ENCODE peak calls at places on chromosomes 5 and 9, in five cellular contexts. O, Q, N, I and X are unnamed samples.

GRCh38 chr9:133546287-133546680 is 11.8 kb downstream of the ADAMTSL2 start:
- DNase-seq in O (no peak), N (no peak), Q (no peak), I (no peak), X (no peak)

GRCh38 chr5:10836991-10837390 is 76.0 kb upstream of the DAP start:
- DNase-seq in N (peak), I (no peak), Q (no peak), O (no peak), X (no peak)

GRCh38 chr5:152439791-152440190 is 34.7 kb upstream of the NMUR2 start:
- DNase-seq in Q (no peak), N (no peak), I (no peak), O (no peak), X (no peak)

GRCh38 chr9:111945216-111945615 is 48.6 kb downstream of the UGCG start:
- DNase-seq in Q (peak), O (no peak), I (peak), N (peak), X (no peak)

GRCh38 chr5:83408719-83409118 is 62.8 kb upstream of the VCAN start:
- DNase-seq in I (no peak), N (no peak), Q (no peak), O (no peak), X (no peak)

GRCh38 chr5:154086641-154087040 is 47.9 kb downstream of the MFAP3 start:
- DNase-seq in N (no peak), O (peak), I (no peak), Q (no peak), X (no peak)

GRCh38 chr5:93899026-93899600 is 157.7 kb upstream of the POU5F2 start:
- DNase-seq in N (peak), O (no peak), I (peak), Q (no peak), X (no peak)

GRCh38 chr9:137254624-137255447 is at the start of gene NELFB:
- DNase-seq in Q (peak), O (peak), N (peak), I (peak), X (peak)

GRCh38 chr5:40386293-40386692 is 293.4 kb upstream of the PTGER4 start:
- DNase-seq in I (peak), Q (no peak), N (peak), O (no peak), X (no peak)

GRCh38 chr5:135105105-135105484 is 71.1 kb upstream of the PITX1 start:
- DNase-seq in I (no peak), N (no peak), Q (no peak), O (no peak), X (no peak)

GRCh38 chr9:76490249-76490990 is 31.4 kb downstream of the GCNT1 start:
- DNase-seq in O (no peak), N (no peak), I (no peak), Q (no peak), X (no peak)

GRCh38 chr9:29437515-29437914 is 1864.2 kb upstream of the C9orf72 start:
- DNase-seq in I (no peak), O (no peak), Q (no peak), N (no peak), X (no peak)

GRCh38 chr9:119368681-119369581 is at the start of gene BRINP1:
- DNase-seq in O (no peak), Q (no peak), N (no peak), I (no peak), X (no peak)

GRCh38 chr5:181167814-181168488 is 20.6 kb downstream of the OR2V2 start:
- DNase-seq in Q (no peak), O (no peak), I (peak), N (no peak), X (no peak)

GRCh38 chr5:76782444-76782843 is 36.4 kb upstream of the F2RL1 start:
- DNase-seq in Q (no peak), I (no peak), O (no peak), N (no peak), X (no peak)

GRCh38 chr5:176748073-176748966 is 62.0 kb upstream of the UNC5A start:
- DNase-seq in O (no peak), Q (no peak), N (no peak), I (no peak), X (no peak)

GRCh38 chr9:79757906-79758669 is 186.3 kb downstream of the TLE4 start:
- DNase-seq in O (no peak), I (no peak), N (no peak), Q (peak), X (no peak)

GRCh38 chr5:74622122-74622521 is 18.4 kb downstream of the ENC1 start:
- DNase-seq in O (no peak), N (peak), Q (no peak), I (peak), X (no peak)

DNA sequence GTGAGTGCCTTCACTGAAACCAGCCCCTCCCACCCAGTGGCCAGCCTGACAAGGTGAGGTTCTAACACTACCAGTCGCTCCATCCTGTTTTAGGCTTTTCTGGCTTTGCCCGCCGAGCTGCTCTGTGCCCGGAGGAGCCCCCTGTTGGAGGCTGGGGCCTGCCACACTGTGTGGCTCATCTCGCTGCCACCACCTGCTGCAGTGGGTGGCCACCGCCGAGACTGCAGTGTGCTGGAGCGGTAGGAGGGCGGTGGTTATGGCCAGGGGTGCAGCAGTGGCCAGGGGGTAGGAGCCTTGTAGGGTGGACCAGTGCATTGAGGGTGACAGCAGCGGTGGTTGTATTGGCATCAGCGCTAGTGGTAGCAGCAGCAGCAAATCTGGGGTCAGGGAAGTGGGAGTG is 74.7 kb upstream of the PCAT7 start:
- DNase-seq in N (no peak), I (no peak), Q (no peak), O (no peak), X (no peak)
- TF ChIP-seq CTCF in N (no peak), I (no peak), Q (no peak), O (no peak), X (no peak)

GRCh38 chr9:126221480-126221879 is 105.1 kb upstream of the MVB12B start:
- DNase-seq in O (no peak), Q (no peak), N (no peak), I (no peak), X (no peak)

GRCh38 chr9:126225611-126226609 is 100.7 kb upstream of the MVB12B start:
- DNase-seq in N (no peak), O (no peak), Q (no peak), I (no peak), X (no peak)

GRCh38 chr9:126222835-126223431 is 103.7 kb upstream of the MVB12B start:
- DNase-seq in N (no peak), I (no peak), O (no peak), Q (no peak), X (no peak)

GRCh38 chr9:126222363-126222834 is 104.2 kb upstream of the MVB12B start:
- DNase-seq in O (no peak), I (no peak), Q (no peak), N (no peak), X (no peak)

DNA sequence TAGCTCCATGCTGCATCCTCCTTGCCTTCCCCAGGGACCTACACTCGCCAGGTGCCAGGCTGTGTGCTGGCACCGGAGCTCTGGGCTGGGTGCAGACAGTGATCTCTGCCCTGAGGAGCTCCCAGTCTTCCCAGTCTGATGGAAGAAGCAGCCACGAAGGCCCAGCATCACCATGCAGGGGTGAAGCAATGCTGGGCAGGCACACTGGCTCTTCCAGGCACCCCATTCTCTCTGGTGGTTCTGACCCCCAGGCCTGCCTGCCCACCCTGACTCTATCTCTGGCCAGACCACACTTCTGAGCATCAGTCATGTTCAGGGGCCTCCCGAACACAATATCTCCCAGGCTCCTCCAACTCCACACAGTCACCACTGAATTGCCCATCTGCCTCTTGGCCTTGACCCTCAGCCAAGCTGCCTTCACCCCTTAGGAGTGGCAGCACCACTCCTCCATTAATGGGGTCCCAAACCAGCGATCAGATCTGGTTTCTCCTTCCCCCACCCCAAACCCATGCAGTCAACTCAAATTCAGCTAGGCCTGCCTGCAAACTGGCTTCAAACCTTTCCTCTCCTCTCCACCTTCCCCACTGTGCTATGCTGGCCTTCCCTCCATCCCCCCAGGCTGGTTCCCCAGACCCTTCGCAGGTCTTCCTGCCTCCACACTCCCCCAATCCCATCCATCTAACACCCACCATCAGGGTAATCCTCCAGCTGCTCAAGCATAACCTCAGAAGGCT is 102.7 kb upstream of the MVB12B start:
- DNase-seq in N (no peak), O (no peak), Q (no peak), I (no peak), X (no peak)
- TF ChIP-seq CTCF in N (no peak), O (no peak), Q (no peak), I (no peak), X (no peak)

DNA sequence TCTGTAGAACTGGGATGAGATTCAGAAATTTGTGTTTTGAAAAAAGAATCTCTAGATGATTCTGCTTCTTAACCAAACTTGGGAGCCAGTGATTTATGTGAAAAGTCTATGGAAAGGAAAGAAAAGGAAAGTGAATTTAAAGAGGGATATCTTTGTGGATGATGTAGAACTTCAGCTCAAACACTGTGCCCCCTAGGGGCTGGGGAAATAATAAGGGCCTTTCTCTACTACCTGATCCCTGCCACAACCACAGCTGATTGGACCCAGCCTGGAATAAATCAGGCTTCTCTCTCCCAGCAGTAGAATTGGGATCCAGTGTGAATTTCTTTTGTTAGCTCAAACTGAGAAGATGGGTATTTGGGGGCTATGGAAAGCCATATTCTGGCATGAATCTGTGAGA is 155.0 kb downstream of the PRELID2 start:
- DNase-seq in Q (no peak), I (no peak), O (no peak), N (no peak), X (no peak)
- TF ChIP-seq CTCF in Q (no peak), I (no peak), O (no peak), N (no peak), X (no peak)

DNA sequence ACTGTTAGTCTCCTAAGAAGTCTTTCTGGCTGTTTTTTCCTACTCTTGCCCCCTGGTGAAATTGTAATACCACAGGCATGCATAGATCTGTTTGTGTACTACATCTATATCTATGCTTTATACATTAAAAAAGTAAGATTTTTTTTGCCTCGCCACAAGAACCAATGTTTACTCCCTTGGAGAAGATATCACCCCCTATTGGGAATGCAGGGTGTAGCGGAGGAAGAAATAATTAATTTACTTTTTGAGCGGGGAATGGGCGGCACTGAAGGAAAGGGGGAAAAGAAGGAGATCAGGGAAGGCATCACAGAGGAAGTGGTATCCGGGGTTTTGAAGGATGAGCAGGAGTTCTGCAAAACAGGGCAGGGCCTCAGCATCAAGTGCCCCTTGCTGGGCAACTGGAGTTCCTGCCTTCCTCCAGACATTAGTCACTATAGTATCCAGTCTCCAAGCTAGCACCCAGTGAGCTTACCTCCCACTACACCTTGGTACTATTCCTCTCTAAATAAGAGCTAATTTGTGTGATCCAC is 134.9 kb downstream of the GABBR2 start:
- DNase-seq in Q (no peak), N (no peak), O (no peak), I (no peak), X (no peak)
- TF ChIP-seq CTCF in Q (no peak), N (no peak), O (no peak), I (no peak), X (no peak)

DNA sequence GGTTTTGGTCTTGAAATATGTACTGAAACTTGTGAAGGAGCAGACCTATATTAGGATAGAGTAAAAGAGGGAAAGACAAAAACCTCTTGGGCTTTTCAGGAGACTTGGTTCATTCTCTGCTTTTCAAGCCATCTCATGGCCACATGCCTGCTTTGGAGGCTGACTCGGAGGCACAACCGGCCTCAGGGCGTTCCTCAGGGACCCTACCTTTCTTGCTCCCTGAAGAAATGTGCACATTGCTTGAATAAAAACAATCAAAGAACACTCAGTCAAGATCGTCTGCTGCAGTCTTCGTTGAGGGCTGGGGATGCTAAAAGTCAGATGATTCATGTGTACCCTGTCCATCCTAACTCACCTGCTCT is 994 bp downstream of the IRGM start:
- DNase-seq in Q (no peak), N (no peak), O (no peak), I (no peak), X (no peak)
- TF ChIP-seq CTCF in Q (no peak), N (no peak), O (no peak), I (no peak), X (no peak)